ENCODE peak calls at places on chromosomes 11 and 22, in six cellular contexts. M, P, V, C, O and B are unnamed samples.

GRCh38 chr11:48017105-48017874 is 36.9 kb downstream of the PTPRJ start:
- DNase-seq in M (peak; percentile 50), P (no peak), V (no peak), C (no peak), O (peak; percentile 73), B (no peak)

GRCh38 chr11:34824425-34824824 is 91.8 kb downstream of the APIP start:
- DNase-seq in M (no peak), P (no peak), V (no peak), C (no peak), O (no peak), B (no peak)

GRCh38 chr11:13883042-13883441 is 79.5 kb upstream of the SPON1 start:
- DNase-seq in M (no peak), P (no peak), V (no peak), C (no peak), O (no peak), B (no peak)

GRCh38 chr22:41478891-41479521 is 10.1 kb downstream of the ACO2 start:
- DNase-seq in M (no peak), P (peak; percentile 59), V (peak; percentile 71), C (no peak), O (no peak), B (no peak)

GRCh38 chr11:92865352-92865751 is 104.1 kb upstream of the MTNR1B start:
- DNase-seq in M (no peak), P (peak; percentile 20), V (no peak), C (peak; percentile 43), O (no peak), B (no peak)

GRCh38 chr11:57781529-57781943 is 19.9 kb downstream of the CTNND1 start:
- DNase-seq in M (no peak), P (peak; percentile 33), V (peak; percentile 70), C (no peak), O (no peak), B (peak; percentile 64)

GRCh38 chr22:22753526-22754267 is 109.3 kb downstream of the GGTLC2 start:
- DNase-seq in M (peak; percentile 66), P (peak; percentile 21), V (peak; percentile 64), C (peak; percentile 12), O (peak; percentile 90), B (peak; percentile 91)

GRCh38 chr11:47436726-47437125 is 10.5 kb upstream of the PSMC3 start:
- DNase-seq in M (no peak), P (no peak), V (no peak), C (no peak), O (no peak), B (no peak)

GRCh38 chr22:35313311-35314121 is 13.8 kb downstream of the TOM1 start:
- DNase-seq in M (no peak), P (peak; percentile 96), V (peak; percentile 70), C (peak; percentile 93), O (peak; percentile 49), B (no peak)

GRCh38 chr22:43257549-43257948 is 70.6 kb upstream of the TTLL12 start:
- DNase-seq in M (no peak), P (no peak), V (no peak), C (no peak), O (no peak), B (no peak)

GRCh38 chr11:113778111-113778910 is 1.3 kb upstream of the CLDN25 start:
- DNase-seq in M (no peak), P (peak; percentile 38), V (peak; percentile 73), C (peak; percentile 16), O (no peak), B (no peak)

GRCh38 chr11:44096360-44097188 is 1.1 kb downstream of the EXT2 start:
- DNase-seq in M (no peak), P (peak; percentile 21), V (no peak), C (no peak), O (peak; percentile 84), B (no peak)

GRCh38 chr11:36985562-36985961 is 387.5 kb upstream of the RAG2 start:
- DNase-seq in M (no peak), P (no peak), V (no peak), C (no peak), O (no peak), B (no peak)

GRCh38 chr11:73203790-73204189 is 14.3 kb upstream of the P2RY2 start:
- DNase-seq in M (no peak), P (no peak), V (peak; percentile 63), C (no peak), O (no peak), B (no peak)

GRCh38 chr11:62269654-62270278 is at the start of gene SCGB2A2:
- DNase-seq in M (no peak), P (no peak), V (no peak), C (no peak), O (no peak), B (peak; percentile 41)

GRCh38 chr22:20420157-20420842 is 17.3 kb downstream of the SCARF2 start:
- DNase-seq in M (no peak), P (no peak), V (no peak), C (no peak), O (peak; percentile 41), B (no peak)

DNA sequence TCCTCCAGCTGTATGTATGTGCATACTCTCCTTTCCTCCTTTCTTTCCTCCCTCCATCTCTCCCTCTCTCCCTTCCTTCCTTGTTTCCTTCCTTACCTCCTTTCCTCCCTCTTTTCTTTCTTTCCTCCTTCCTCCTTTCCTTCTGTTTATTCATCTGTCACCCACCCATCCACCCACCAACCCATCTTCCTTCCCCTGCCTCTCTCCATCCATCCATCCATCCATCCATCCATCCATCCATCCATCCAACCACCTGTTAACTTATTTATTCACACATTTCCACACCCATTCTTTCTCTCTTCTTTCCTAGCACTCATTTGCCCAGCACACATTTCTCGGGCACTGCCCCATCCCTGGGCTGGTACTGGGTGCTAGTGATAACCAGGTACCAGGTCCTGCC is 443.9 kb downstream of the MIAT start:
- DNase-seq in M (no peak), P (no peak), V (no peak), C (no peak), O (no peak), B (no peak)
- H3K4me3 ChIP-seq in M (no peak overlapping the region), P (no peak overlapping the region), V (peak overlapping the region; percentile 34), C (peak overlapping the region; percentile 1), O (no peak overlapping the region), B (no peak overlapping the region)

DNA sequence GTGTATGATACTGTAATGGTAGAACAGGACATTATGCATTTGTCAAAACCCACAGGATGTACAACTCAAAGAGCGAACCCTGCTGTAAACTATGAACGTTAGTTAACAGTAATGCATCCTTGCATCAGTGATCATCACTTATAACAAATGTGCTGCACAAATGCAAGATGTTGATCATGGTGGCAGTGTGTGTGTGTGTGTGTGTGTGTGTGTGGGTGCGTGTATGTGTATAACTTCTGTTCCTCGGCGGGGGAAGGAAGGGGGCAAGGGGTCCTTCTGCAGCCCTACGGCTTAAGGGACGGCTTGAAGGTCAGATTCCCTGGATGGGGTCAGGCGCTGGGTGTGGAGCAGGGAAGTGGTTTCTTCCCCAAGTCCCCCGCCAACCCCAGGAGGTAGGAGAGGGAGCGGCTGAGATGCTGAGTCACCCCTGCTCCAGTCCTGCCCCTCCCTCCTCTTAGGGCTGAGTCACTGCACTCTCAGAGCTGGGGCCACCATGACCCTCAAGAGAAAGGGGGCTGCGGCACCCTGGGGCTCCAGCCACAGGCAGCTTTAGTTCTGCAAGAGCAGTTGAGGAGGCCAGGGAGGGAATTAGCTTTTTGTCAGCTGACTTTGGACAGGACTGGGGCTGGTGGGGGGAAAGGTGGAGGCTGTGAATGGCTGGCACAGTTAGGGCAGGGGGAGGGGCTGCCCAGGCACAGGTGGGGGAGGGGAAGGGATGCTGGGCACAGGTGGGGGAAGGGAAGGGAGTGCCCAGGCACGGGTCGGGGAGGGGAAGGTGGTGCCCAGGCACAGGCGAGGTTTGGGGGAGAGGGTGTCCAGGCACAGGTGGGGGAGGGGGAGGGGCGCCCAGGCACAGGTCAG is 8.8 kb upstream of the CTSD start:
- DNase-seq in M (peak; percentile 26), P (peak; percentile 91), V (peak; percentile 85), C (peak; percentile 88), O (peak; percentile 90), B (peak; percentile 94)
- H3K4me3 ChIP-seq in M (peak overlapping the region; percentile 6), P (peak overlapping the region; percentile 7), V (peak overlapping the region; percentile 8), C (peak overlapping the region; percentile 9), O (no peak overlapping the region), B (no peak overlapping the region)

DNA sequence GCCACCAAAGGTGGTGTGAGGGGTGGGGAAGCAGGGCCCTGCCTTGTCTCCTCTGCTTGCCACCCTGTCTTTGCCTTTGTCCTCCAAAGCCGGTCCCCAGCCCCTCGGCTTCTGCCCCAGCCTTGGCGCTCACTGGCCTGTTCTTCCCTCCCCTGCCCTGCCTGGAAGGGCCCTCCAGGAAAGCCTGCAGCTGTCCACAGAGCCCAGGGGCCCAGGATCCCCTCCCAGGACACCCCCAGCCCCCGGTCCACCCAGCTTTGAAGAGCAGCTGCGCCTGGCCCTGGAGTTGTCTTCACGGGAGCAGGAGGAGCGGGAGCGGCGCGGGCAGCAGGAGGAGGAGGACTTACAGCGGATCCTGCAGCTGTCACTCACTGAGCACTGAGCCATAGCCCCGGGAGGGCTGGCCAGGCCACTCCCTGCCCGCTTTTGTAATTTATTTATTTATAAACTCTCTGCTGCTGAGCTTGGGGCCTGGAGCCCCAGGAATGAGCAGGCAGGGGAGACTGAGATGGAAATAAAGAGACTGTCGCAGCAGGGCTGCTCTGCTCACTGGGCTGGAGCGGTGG is 1.3 kb upstream of the SSH3 start:
- DNase-seq in M (no peak), P (peak; percentile 68), V (peak; percentile 79), C (peak; percentile 61), O (peak; percentile 81), B (peak; percentile 91)
- H3K4me3 ChIP-seq in M (no peak overlapping the region), P (no peak overlapping the region), V (peak overlapping the region; percentile 79), C (no peak overlapping the region), O (no peak overlapping the region), B (peak overlapping the region; percentile 86)

DNA sequence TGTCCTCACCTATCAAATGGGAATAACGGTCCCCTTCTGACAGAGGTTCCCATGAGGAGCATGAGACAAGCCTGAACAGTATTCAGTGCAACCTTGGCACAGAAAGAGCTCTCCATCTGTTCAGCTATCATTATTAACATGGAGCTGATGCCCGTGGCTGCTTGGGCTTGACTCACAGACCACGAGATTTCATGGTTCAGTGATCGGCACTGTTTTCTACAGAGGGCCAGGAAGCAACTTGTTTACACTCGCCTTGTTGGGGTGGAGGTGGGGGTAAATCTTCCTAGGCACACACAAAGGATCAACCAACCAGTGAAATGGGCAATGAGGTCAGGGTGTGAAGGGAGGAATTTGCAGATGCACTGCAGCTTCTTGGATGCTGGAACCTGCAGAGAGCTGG is 88.2 kb downstream of the CWC15 start:
- DNase-seq in M (no peak), P (no peak), V (no peak), C (no peak), O (no peak), B (no peak)
- H3K4me3 ChIP-seq in M (no peak overlapping the region), P (no peak overlapping the region), V (no peak overlapping the region), C (no peak overlapping the region), O (no peak overlapping the region), B (no peak overlapping the region)

GRCh38 chr22:44929348-44930015 is 80.3 kb downstream of the PHF21B start:
- DNase-seq in M (no peak), P (no peak), V (no peak), C (no peak), O (no peak), B (no peak)

GRCh38 chr22:44928711-44929347 is 81.0 kb downstream of the PHF21B start:
- DNase-seq in M (no peak), P (no peak), V (no peak), C (no peak), O (peak; percentile 37), B (no peak)

GRCh38 chr22:44926124-44926475 is 83.7 kb downstream of the PHF21B start:
- DNase-seq in M (no peak), P (no peak), V (no peak), C (no peak), O (peak; percentile 55), B (peak; percentile 51)

GRCh38 chr22:44926491-44927415 is 83.1 kb downstream of the PHF21B start:
- DNase-seq in M (no peak), P (no peak), V (no peak), C (no peak), O (peak; percentile 69), B (peak; percentile 33)

GRCh38 chr22:44928064-44928463 is 81.7 kb downstream of the PHF21B start:
- DNase-seq in M (no peak), P (no peak), V (no peak), C (no peak), O (peak; percentile 37), B (peak; percentile 60)
- H3K4me3 ChIP-seq in M (no peak overlapping the region), P (no peak overlapping the region), V (no peak overlapping the region), C (no peak overlapping the region), O (no peak overlapping the region), B (no peak overlapping the region)

GRCh38 chr11:1761110-1761856 is 2.4 kb downstream of the CTSD start:
- DNase-seq in M (no peak), P (no peak), V (no peak), C (no peak), O (peak; percentile 82), B (peak; percentile 36)
- H3K4me3 ChIP-seq in M (no peak overlapping the region), P (no peak overlapping the region), V (peak overlapping the region; percentile 85), C (no peak overlapping the region), O (peak overlapping the region; percentile 98), B (no peak overlapping the region)